ENCODE peak calls at places on chromosomes 4 and X, in ten cellular contexts. One of them, this sample, is unnamed. For H3K4me1 and H3K9me3, the result is how much of the 10 kb centered on the place peaks cover.

GRCh38 chr4:143336828-143337599 is at the start of gene GAB1:
- DNase-seq in mucosa of descending colon: peak
- DNase-seq in A549: peak
- DNase-seq in fibroblast of lung: peak
- DNase-seq in HCT116: no peak
- DNase-seq in ovary: peak
- DNase-seq in GM23248: peak
- DNase-seq in breast epithelium: peak
- DNase-seq in spleen: peak
- DNase-seq in CD8-positive, alpha-beta memory T cell: no peak
- DNase-seq in this sample: peak

GRCh38 chr4:72397314-72397713 is 171.7 kb downstream of the ADAMTS3 start:
- DNase-seq in mucosa of descending colon: no peak
- DNase-seq in A549: no peak
- DNase-seq in fibroblast of lung: peak
- DNase-seq in HCT116: no peak
- DNase-seq in ovary: no peak
- DNase-seq in GM23248: peak
- DNase-seq in breast epithelium: no peak
- DNase-seq in spleen: no peak
- DNase-seq in CD8-positive, alpha-beta memory T cell: no peak
- DNase-seq in this sample: no peak

GRCh38 chr4:24973471-24974251 is 57.1 kb downstream of the LGI2 start:
- DNase-seq in mucosa of descending colon: peak
- DNase-seq in A549: peak
- DNase-seq in fibroblast of lung: no peak
- DNase-seq in HCT116: no peak
- DNase-seq in ovary: no peak
- DNase-seq in GM23248: peak
- DNase-seq in breast epithelium: peak
- DNase-seq in spleen: peak
- DNase-seq in CD8-positive, alpha-beta memory T cell: no peak
- DNase-seq in this sample: peak

GRCh38 chr4:138275946-138276621 is 33.9 kb upstream of the SLC7A11 start:
- DNase-seq in mucosa of descending colon: no peak
- DNase-seq in A549: peak
- DNase-seq in fibroblast of lung: peak
- DNase-seq in HCT116: no peak
- DNase-seq in ovary: no peak
- DNase-seq in GM23248: peak
- DNase-seq in breast epithelium: no peak
- DNase-seq in spleen: no peak
- DNase-seq in CD8-positive, alpha-beta memory T cell: no peak
- DNase-seq in this sample: no peak

GRCh38 chr4:36624030-36624429 is 342.6 kb downstream of the DTHD1 start:
- DNase-seq in mucosa of descending colon: no peak
- DNase-seq in A549: no peak
- DNase-seq in fibroblast of lung: no peak
- DNase-seq in HCT116: no peak
- DNase-seq in ovary: no peak
- DNase-seq in GM23248: no peak
- DNase-seq in breast epithelium: no peak
- DNase-seq in spleen: no peak
- DNase-seq in CD8-positive, alpha-beta memory T cell: no peak
- DNase-seq in this sample: no peak

GRCh38 chr4:182825786-182826185 is 91.4 kb downstream of the DCTD start:
- DNase-seq in mucosa of descending colon: no peak
- DNase-seq in A549: no peak
- DNase-seq in fibroblast of lung: no peak
- DNase-seq in HCT116: no peak
- DNase-seq in ovary: no peak
- DNase-seq in GM23248: no peak
- DNase-seq in breast epithelium: no peak
- DNase-seq in spleen: no peak
- DNase-seq in CD8-positive, alpha-beta memory T cell: no peak
- DNase-seq in this sample: no peak

GRCh38 chr4:118974758-118975157 is 86.1 kb downstream of the SYNPO2 start:
- DNase-seq in mucosa of descending colon: no peak
- DNase-seq in A549: no peak
- DNase-seq in fibroblast of lung: peak
- DNase-seq in HCT116: no peak
- DNase-seq in ovary: no peak
- DNase-seq in GM23248: peak
- DNase-seq in breast epithelium: no peak
- DNase-seq in spleen: no peak
- DNase-seq in CD8-positive, alpha-beta memory T cell: no peak
- DNase-seq in this sample: no peak

GRCh38 chr4:23956601-23957364 is 66.9 kb upstream of the PPARGC1A start:
- DNase-seq in mucosa of descending colon: no peak
- DNase-seq in A549: no peak
- DNase-seq in fibroblast of lung: no peak
- DNase-seq in HCT116: no peak
- DNase-seq in ovary: no peak
- DNase-seq in GM23248: peak
- DNase-seq in breast epithelium: no peak
- DNase-seq in spleen: no peak
- DNase-seq in CD8-positive, alpha-beta memory T cell: no peak
- DNase-seq in this sample: no peak

GRCh38 chr4:80577991-80578390 is 242.5 kb downstream of the CFAP299 start:
- DNase-seq in mucosa of descending colon: no peak
- DNase-seq in A549: no peak
- DNase-seq in fibroblast of lung: no peak
- DNase-seq in HCT116: no peak
- DNase-seq in ovary: no peak
- DNase-seq in GM23248: no peak
- DNase-seq in breast epithelium: no peak
- DNase-seq in spleen: no peak
- DNase-seq in CD8-positive, alpha-beta memory T cell: no peak
- DNase-seq in this sample: no peak

GRCh38 chr4:151099976-151100417 is 569 bp downstream of the RPS3A start:
- DNase-seq in mucosa of descending colon: no peak
- DNase-seq in A549: no peak
- DNase-seq in fibroblast of lung: peak
- DNase-seq in HCT116: no peak
- DNase-seq in ovary: no peak
- DNase-seq in GM23248: peak
- DNase-seq in breast epithelium: no peak
- DNase-seq in spleen: no peak
- DNase-seq in CD8-positive, alpha-beta memory T cell: no peak
- DNase-seq in this sample: no peak

GRCh38 chr4:2552806-2553205 is 16.4 kb downstream of the FAM193A start:
- DNase-seq in mucosa of descending colon: no peak
- DNase-seq in A549: no peak
- DNase-seq in fibroblast of lung: no peak
- DNase-seq in HCT116: no peak
- DNase-seq in ovary: no peak
- DNase-seq in GM23248: no peak
- DNase-seq in breast epithelium: no peak
- DNase-seq in spleen: peak
- DNase-seq in CD8-positive, alpha-beta memory T cell: no peak
- DNase-seq in this sample: no peak

GRCh38 chr4:37728064-37728463 is 41.9 kb upstream of the RELL1 start:
- DNase-seq in mucosa of descending colon: no peak
- DNase-seq in A549: no peak
- DNase-seq in fibroblast of lung: no peak
- DNase-seq in HCT116: no peak
- DNase-seq in ovary: no peak
- DNase-seq in GM23248: no peak
- DNase-seq in breast epithelium: peak
- DNase-seq in spleen: no peak
- DNase-seq in CD8-positive, alpha-beta memory T cell: no peak
- DNase-seq in this sample: no peak

GRCh38 chrX:130296743-130297142 is 28.0 kb upstream of the ZNF280C start:
- DNase-seq in mucosa of descending colon: no peak
- DNase-seq in A549: no peak
- DNase-seq in fibroblast of lung: peak
- DNase-seq in HCT116: no peak
- DNase-seq in ovary: no peak
- DNase-seq in GM23248: no peak
- DNase-seq in breast epithelium: no peak
- DNase-seq in spleen: no peak
- DNase-seq in CD8-positive, alpha-beta memory T cell: no peak
- DNase-seq in this sample: no peak

GRCh38 chr4:121822796-121823504 is 733 bp downstream of the CCNA2 start:
- DNase-seq in mucosa of descending colon: peak
- DNase-seq in A549: peak
- DNase-seq in fibroblast of lung: peak
- DNase-seq in HCT116: no peak
- DNase-seq in ovary: peak
- DNase-seq in GM23248: peak
- DNase-seq in breast epithelium: no peak
- DNase-seq in spleen: no peak
- DNase-seq in CD8-positive, alpha-beta memory T cell: peak
- DNase-seq in this sample: no peak

GRCh38 chr4:85784947-85785346 is 310.0 kb downstream of the ARHGAP24 start:
- DNase-seq in mucosa of descending colon: no peak
- DNase-seq in A549: no peak
- DNase-seq in fibroblast of lung: no peak
- DNase-seq in HCT116: no peak
- DNase-seq in ovary: no peak
- DNase-seq in GM23248: no peak
- DNase-seq in breast epithelium: no peak
- DNase-seq in spleen: no peak
- DNase-seq in CD8-positive, alpha-beta memory T cell: no peak
- DNase-seq in this sample: no peak
- H3K4me1 ChIP-seq in mucosa of descending colon: under half
- H3K4me1 ChIP-seq in A549: under half
- H3K4me1 ChIP-seq in fibroblast of lung: under half
- H3K4me1 ChIP-seq in HCT116: under half
- H3K4me1 ChIP-seq in ovary: under half
- H3K4me1 ChIP-seq in GM23248: half or more
- H3K4me1 ChIP-seq in breast epithelium: under half
- H3K4me1 ChIP-seq in spleen: under half
- H3K4me1 ChIP-seq in CD8-positive, alpha-beta memory T cell: under half
- H3K4me1 ChIP-seq in this sample: under half

GRCh38 chr4:159045321-159045720 is 57.6 kb upstream of the RAPGEF2 start:
- DNase-seq in mucosa of descending colon: no peak
- DNase-seq in A549: no peak
- DNase-seq in fibroblast of lung: no peak
- DNase-seq in HCT116: no peak
- DNase-seq in ovary: no peak
- DNase-seq in GM23248: no peak
- DNase-seq in breast epithelium: no peak
- DNase-seq in spleen: no peak
- DNase-seq in CD8-positive, alpha-beta memory T cell: no peak
- DNase-seq in this sample: no peak

GRCh38 chr4:159048166-159048886 is 54.6 kb upstream of the RAPGEF2 start:
- DNase-seq in mucosa of descending colon: peak
- DNase-seq in A549: peak
- DNase-seq in fibroblast of lung: peak
- DNase-seq in HCT116: no peak
- DNase-seq in ovary: peak
- DNase-seq in GM23248: peak
- DNase-seq in breast epithelium: peak
- DNase-seq in spleen: no peak
- DNase-seq in CD8-positive, alpha-beta memory T cell: no peak
- DNase-seq in this sample: peak

GRCh38 chr4:159049780-159050375 is 53.0 kb upstream of the RAPGEF2 start:
- DNase-seq in mucosa of descending colon: no peak
- DNase-seq in A549: no peak
- DNase-seq in fibroblast of lung: no peak
- DNase-seq in HCT116: no peak
- DNase-seq in ovary: no peak
- DNase-seq in GM23248: no peak
- DNase-seq in breast epithelium: no peak
- DNase-seq in spleen: no peak
- DNase-seq in CD8-positive, alpha-beta memory T cell: no peak
- DNase-seq in this sample: no peak

GRCh38 chr4:159046683-159047082 is 56.2 kb upstream of the RAPGEF2 start:
- DNase-seq in mucosa of descending colon: peak
- DNase-seq in A549: no peak
- DNase-seq in fibroblast of lung: no peak
- DNase-seq in HCT116: no peak
- DNase-seq in ovary: no peak
- DNase-seq in GM23248: no peak
- DNase-seq in breast epithelium: no peak
- DNase-seq in spleen: no peak
- DNase-seq in CD8-positive, alpha-beta memory T cell: no peak
- DNase-seq in this sample: no peak

DNA sequence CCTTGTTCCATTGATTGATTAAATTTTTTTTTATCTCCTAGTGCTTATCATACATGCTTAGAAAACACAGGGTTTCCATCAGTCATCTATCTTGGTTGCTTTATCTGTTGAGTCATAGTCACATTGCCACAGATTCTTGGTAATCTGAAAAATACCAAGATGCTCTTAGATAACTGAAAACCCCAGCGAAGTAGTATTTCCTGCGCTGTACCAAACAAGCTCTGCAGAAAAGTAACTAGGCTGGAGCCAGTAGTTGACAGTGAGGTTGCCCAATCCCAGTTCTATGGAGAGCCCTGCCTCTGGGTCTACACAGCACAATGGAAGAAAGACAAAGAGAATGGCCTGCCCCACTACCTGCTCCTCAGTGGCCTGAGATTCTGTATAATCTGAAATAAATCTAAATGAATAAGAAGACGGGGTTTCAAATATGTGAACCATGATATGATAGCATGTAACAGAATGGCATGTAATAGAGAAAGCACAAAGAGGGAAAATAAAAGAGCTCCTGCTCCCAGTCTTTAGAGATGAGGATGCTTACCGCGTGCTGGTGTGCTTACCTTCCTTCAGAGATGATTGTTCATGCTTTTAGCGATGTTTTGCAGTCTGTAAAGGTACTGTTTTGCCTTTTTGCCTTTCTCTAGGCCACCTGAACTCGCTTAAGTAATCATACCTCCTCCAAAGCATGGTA is 55.3 kb upstream of the RAPGEF2 start:
- DNase-seq in mucosa of descending colon: no peak
- DNase-seq in A549: peak
- DNase-seq in fibroblast of lung: peak
- DNase-seq in HCT116: no peak
- DNase-seq in ovary: no peak
- DNase-seq in GM23248: peak
- DNase-seq in breast epithelium: no peak
- DNase-seq in spleen: no peak
- DNase-seq in CD8-positive, alpha-beta memory T cell: no peak
- DNase-seq in this sample: no peak
- H3K4me3 ChIP-seq in mucosa of descending colon: no peak
- H3K4me3 ChIP-seq in A549: no peak
- H3K4me3 ChIP-seq in fibroblast of lung: no peak
- H3K4me3 ChIP-seq in HCT116: no peak
- H3K4me3 ChIP-seq in ovary: no peak
- H3K4me3 ChIP-seq in GM23248: peak
- H3K4me3 ChIP-seq in breast epithelium: peak
- H3K4me3 ChIP-seq in spleen: no peak
- H3K4me3 ChIP-seq in CD8-positive, alpha-beta memory T cell: no peak
- H3K4me3 ChIP-seq in this sample: peak

GRCh38 chr4:31518796-31519250 is 798.7 kb downstream of the PCDH7 start:
- DNase-seq in mucosa of descending colon: no peak
- DNase-seq in A549: no peak
- DNase-seq in fibroblast of lung: peak
- DNase-seq in HCT116: peak
- DNase-seq in ovary: no peak
- DNase-seq in GM23248: peak
- DNase-seq in breast epithelium: no peak
- DNase-seq in spleen: no peak
- DNase-seq in CD8-positive, alpha-beta memory T cell: no peak
- DNase-seq in this sample: no peak
- H3K9me3 ChIP-seq in mucosa of descending colon: under half
- H3K9me3 ChIP-seq in A549: under half
- H3K9me3 ChIP-seq in fibroblast of lung: under half
- H3K9me3 ChIP-seq in HCT116: under half
- H3K9me3 ChIP-seq in ovary: under half
- H3K9me3 ChIP-seq in GM23248: under half
- H3K9me3 ChIP-seq in breast epithelium: under half
- H3K9me3 ChIP-seq in spleen: under half
- H3K9me3 ChIP-seq in CD8-positive, alpha-beta memory T cell: under half
- H3K9me3 ChIP-seq in this sample: under half

GRCh38 chr4:130306566-130306965 is 1210.6 kb downstream of the C4orf33 start:
- DNase-seq in mucosa of descending colon: no peak
- DNase-seq in A549: no peak
- DNase-seq in fibroblast of lung: no peak
- DNase-seq in HCT116: no peak
- DNase-seq in ovary: no peak
- DNase-seq in GM23248: no peak
- DNase-seq in breast epithelium: no peak
- DNase-seq in spleen: no peak
- DNase-seq in CD8-positive, alpha-beta memory T cell: no peak
- DNase-seq in this sample: no peak
- H3K4me1 ChIP-seq in mucosa of descending colon: under half
- H3K4me1 ChIP-seq in A549: under half
- H3K4me1 ChIP-seq in fibroblast of lung: under half
- H3K4me1 ChIP-seq in HCT116: under half
- H3K4me1 ChIP-seq in ovary: under half
- H3K4me1 ChIP-seq in GM23248: under half
- H3K4me1 ChIP-seq in breast epithelium: under half
- H3K4me1 ChIP-seq in spleen: under half
- H3K4me1 ChIP-seq in CD8-positive, alpha-beta memory T cell: under half
- H3K4me1 ChIP-seq in this sample: under half